ENCODE peak calls at places on chromosomes 5 and 9, in ten cellular contexts. U is HepG2, B is sigmoid colon, V is ovary, O is A549, M is tibial nerve, F is K562, G is transverse colon, H is GM12878, C is stomach. E is an unnamed sample.

GRCh38 chr5:141524604-141525597 is 36.0 kb downstream of the PCDHGC5 start:
- DNase-seq in M (peak), H (no peak), B (peak), U (peak), C (peak), G (peak), V (peak), F (peak), O (peak), E (peak)

GRCh38 chr9:106528158-106528557 is 334.8 kb upstream of the ZNF462 start:
- DNase-seq in U (no peak), F (no peak), G (no peak), V (no peak), B (no peak), O (no peak), C (no peak), H (no peak), M (no peak), E (no peak)

GRCh38 chr9:98861881-98862501 is 54.5 kb downstream of the GALNT12 start:
- DNase-seq in F (no peak), M (no peak), B (peak), U (no peak), G (no peak), C (no peak), V (no peak), H (no peak), O (peak), E (no peak)

GRCh38 chr5:146751054-146751453 is 127.5 kb downstream of the PPP2R2B start:
- DNase-seq in C (no peak), O (peak), V (no peak), M (no peak), H (no peak), U (no peak), F (no peak), G (no peak), B (no peak), E (no peak)

GRCh38 chr5:91378683-91379601 is 4.2 kb downstream of the ARRDC3 start:
- DNase-seq in C (no peak), B (no peak), M (no peak), O (no peak), G (no peak), H (no peak), V (no peak), U (no peak), F (no peak), E (no peak)

GRCh38 chr9:13186091-13186490 is 93.4 kb downstream of the MPDZ start:
- DNase-seq in H (no peak), G (no peak), U (no peak), C (no peak), O (no peak), B (no peak), M (no peak), F (no peak), V (no peak), E (no peak)

GRCh38 chr5:1836176-1836890 is 35.1 kb downstream of the NDUFS6 start:
- DNase-seq in O (no peak), C (no peak), V (no peak), M (no peak), B (no peak), F (no peak), U (no peak), G (no peak), H (no peak), E (peak)

GRCh38 chr9:123102380-123103113 is 69.1 kb downstream of the GPR21 start:
- DNase-seq in U (no peak), F (no peak), G (no peak), O (no peak), H (no peak), V (no peak), B (no peak), M (no peak), C (no peak), E (no peak)

GRCh38 chr9:127915801-127916664 is 808 bp downstream of the ST6GALNAC4 start:
- DNase-seq in H (no peak), G (peak), U (no peak), V (peak), C (no peak), O (no peak), M (no peak), B (no peak), F (no peak), E (no peak)

GRCh38 chr5:32388429-32389111 is 56.0 kb downstream of the ZFR start:
- DNase-seq in V (no peak), H (no peak), U (no peak), F (no peak), B (no peak), C (no peak), G (no peak), O (no peak), M (no peak), E (no peak)

GRCh38 chr5:2017540-2018389 is 135.0 kb upstream of the IRX4 start:
- DNase-seq in G (no peak), O (peak), C (no peak), U (peak), V (no peak), B (no peak), H (no peak), M (no peak), F (peak), E (no peak)

GRCh38 chr5:146447734-146448380 is 724 bp downstream of the TCERG1 start:
- DNase-seq in B (no peak), U (peak), G (peak), O (peak), H (no peak), F (peak), C (no peak), M (no peak), V (no peak), E (no peak)

GRCh38 chr5:173671121-173671949 is 54.9 kb upstream of the BOD1 start:
- DNase-seq in M (no peak), G (peak), V (no peak), B (no peak), O (no peak), H (no peak), U (peak), C (peak), F (no peak), E (no peak)
- TF ChIP-seq POLR2A in M (no peak), G (no peak), V (no peak), B (no peak), O (no peak), H (no peak), U (no peak), C (no peak), F (no peak), E (no peak)

GRCh38 chr9:121133104-121133816 is 58.5 kb downstream of the CNTRL start:
- DNase-seq in M (no peak), H (no peak), C (peak), F (peak), B (no peak), V (no peak), O (peak), G (peak), U (peak), E (peak)
- TF ChIP-seq EP300 in M (no peak), H (no peak), C (no peak), F (no peak), B (no peak), V (no peak), O (no peak), G (no peak), U (no peak), E (no peak)

GRCh38 chr5:157575096-157575872 is at the start of gene ADAM19:
- DNase-seq in C (no peak), M (no peak), V (peak), F (peak), G (peak), U (no peak), B (peak), O (peak), H (no peak), E (no peak)
- TF ChIP-seq POLR2A in C (no peak), M (no peak), V (peak), F (no peak), G (peak), U (no peak), B (peak), O (peak), H (peak), E (no peak)

DNA sequence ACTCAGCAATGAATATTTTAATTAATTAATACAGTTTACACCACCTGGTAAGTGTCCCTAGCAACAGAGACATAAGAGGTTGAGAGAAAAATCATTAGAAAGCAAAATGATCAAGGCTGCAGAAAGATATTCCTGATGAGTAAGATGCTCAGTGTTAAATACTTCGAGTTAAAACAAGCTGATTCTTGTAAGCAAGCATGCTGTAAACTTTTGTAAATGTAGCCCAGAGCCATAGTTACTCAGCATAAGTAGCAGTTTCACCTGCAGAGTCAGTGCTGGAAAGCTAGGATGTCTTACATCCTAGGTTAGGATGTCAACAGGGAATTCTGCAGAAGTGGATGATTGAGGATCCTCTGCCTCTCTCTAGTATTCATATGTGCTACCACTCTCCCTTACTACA is 4.2 kb downstream of the PRKACG start:
- DNase-seq in V (no peak), O (no peak), U (no peak), H (no peak), M (no peak), F (no peak), C (no peak), G (no peak), B (no peak), E (no peak)
- TF ChIP-seq EP300 in V (no peak), O (no peak), U (no peak), H (no peak), M (no peak), F (no peak), C (no peak), G (no peak), B (no peak), E (no peak)

DNA sequence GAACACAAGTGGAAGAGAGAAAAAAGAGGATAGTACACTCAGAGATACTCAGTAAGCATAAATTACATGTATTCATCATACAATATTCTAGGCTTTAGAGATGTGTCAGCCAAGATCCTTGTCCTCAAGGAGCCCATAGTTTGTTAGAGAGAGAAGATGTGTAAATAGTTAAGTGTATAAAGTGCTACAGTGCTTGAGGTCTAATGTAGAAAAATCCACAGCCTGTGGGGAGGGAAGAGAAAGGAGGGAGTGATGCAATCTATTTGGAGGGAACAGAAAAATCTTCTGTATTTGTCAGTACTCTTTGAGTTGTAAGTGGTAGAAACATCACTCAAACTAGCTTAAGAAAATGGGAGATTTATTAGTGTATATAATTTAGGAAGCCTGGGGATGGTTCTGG is 81.9 kb downstream of the PALM2AKAP2 start:
- DNase-seq in G (no peak), M (no peak), B (no peak), F (no peak), U (no peak), O (no peak), C (no peak), V (no peak), H (no peak), E (no peak)
- TF ChIP-seq POLR2A in G (no peak), M (no peak), B (no peak), F (no peak), U (no peak), O (no peak), C (no peak), V (no peak), H (no peak), E (no peak)

GRCh38 chr5:150672237-150672883 is 11.3 kb downstream of the MYOZ3 start:
- DNase-seq in G (no peak), F (peak), H (no peak), B (peak), U (no peak), M (no peak), O (no peak), V (peak), C (peak), E (peak)
- TF ChIP-seq EP300 in G (no peak), F (no peak), H (no peak), B (no peak), U (no peak), M (no peak), O (no peak), V (no peak), C (no peak), E (no peak)